ENCODE peak calls at places on chromosomes 16 and 17, in eight cellular contexts. One of them, this sample, is unnamed.

GRCh38 chr17:30165960-30166359 is 49.3 kb downstream of the NSRP1 start:
- DNase-seq in pancreas: no peak
- DNase-seq in tibial nerve: no peak
- DNase-seq in adrenal gland: no peak
- DNase-seq in BE2C: no peak
- DNase-seq in endothelial cell of umbilical vein: no peak
- DNase-seq in HCT116: no peak
- DNase-seq in CD4-positive, CD25-positive, alpha-beta regulatory T cell: no peak
- DNase-seq in this sample: no peak

GRCh38 chr17:50352072-50352692 is 6.3 kb downstream of the XYLT2 start:
- DNase-seq in pancreas: peak; percentile 15
- DNase-seq in tibial nerve: no peak
- DNase-seq in adrenal gland: peak; percentile 85
- DNase-seq in BE2C: peak; percentile 49
- DNase-seq in endothelial cell of umbilical vein: no peak
- DNase-seq in HCT116: no peak
- DNase-seq in CD4-positive, CD25-positive, alpha-beta regulatory T cell: no peak
- DNase-seq in this sample: no peak

GRCh38 chr17:67068999-67069398 is 24.6 kb downstream of the CACNG1 start:
- DNase-seq in pancreas: no peak
- DNase-seq in tibial nerve: no peak
- DNase-seq in adrenal gland: no peak
- DNase-seq in BE2C: no peak
- DNase-seq in endothelial cell of umbilical vein: no peak
- DNase-seq in HCT116: no peak
- DNase-seq in CD4-positive, CD25-positive, alpha-beta regulatory T cell: no peak
- DNase-seq in this sample: peak; percentile 2

GRCh38 chr16:81492307-81492706 is 47.7 kb downstream of the CMIP start:
- DNase-seq in pancreas: no peak
- DNase-seq in tibial nerve: no peak
- DNase-seq in adrenal gland: no peak
- DNase-seq in BE2C: no peak
- DNase-seq in endothelial cell of umbilical vein: peak; percentile 77
- DNase-seq in HCT116: no peak
- DNase-seq in CD4-positive, CD25-positive, alpha-beta regulatory T cell: no peak
- DNase-seq in this sample: no peak

GRCh38 chr16:23949630-23950290 is 114.0 kb downstream of the PRKCB start:
- DNase-seq in pancreas: no peak
- DNase-seq in tibial nerve: no peak
- DNase-seq in adrenal gland: no peak
- DNase-seq in BE2C: no peak
- DNase-seq in endothelial cell of umbilical vein: no peak
- DNase-seq in HCT116: no peak
- DNase-seq in CD4-positive, CD25-positive, alpha-beta regulatory T cell: peak; percentile 22
- DNase-seq in this sample: no peak

GRCh38 chr17:57400648-57401047 is 144.3 kb downstream of the MSI2 start:
- DNase-seq in pancreas: no peak
- DNase-seq in tibial nerve: no peak
- DNase-seq in adrenal gland: no peak
- DNase-seq in BE2C: no peak
- DNase-seq in endothelial cell of umbilical vein: no peak
- DNase-seq in HCT116: no peak
- DNase-seq in CD4-positive, CD25-positive, alpha-beta regulatory T cell: no peak
- DNase-seq in this sample: no peak

GRCh38 chr16:674968-675883 is at the start of gene RHBDL1:
- DNase-seq in pancreas: no peak
- DNase-seq in tibial nerve: no peak
- DNase-seq in adrenal gland: no peak
- DNase-seq in BE2C: peak; percentile 53
- DNase-seq in endothelial cell of umbilical vein: no peak
- DNase-seq in HCT116: no peak
- DNase-seq in CD4-positive, CD25-positive, alpha-beta regulatory T cell: no peak
- DNase-seq in this sample: peak; percentile 32

GRCh38 chr17:63531022-63531965 is 8.1 kb downstream of the KCNH6 start:
- DNase-seq in pancreas: no peak
- DNase-seq in tibial nerve: no peak
- DNase-seq in adrenal gland: no peak
- DNase-seq in BE2C: peak; percentile 72
- DNase-seq in endothelial cell of umbilical vein: no peak
- DNase-seq in HCT116: no peak
- DNase-seq in CD4-positive, CD25-positive, alpha-beta regulatory T cell: no peak
- DNase-seq in this sample: no peak

GRCh38 chr16:81511371-81511770 is 66.8 kb downstream of the CMIP start:
- DNase-seq in pancreas: no peak
- DNase-seq in tibial nerve: no peak
- DNase-seq in adrenal gland: no peak
- DNase-seq in BE2C: no peak
- DNase-seq in endothelial cell of umbilical vein: peak; percentile 89
- DNase-seq in HCT116: peak; percentile 28
- DNase-seq in CD4-positive, CD25-positive, alpha-beta regulatory T cell: no peak
- DNase-seq in this sample: peak; percentile 71

GRCh38 chr16:49594706-49595534 is 221.3 kb downstream of the C16orf78 start:
- DNase-seq in pancreas: no peak
- DNase-seq in tibial nerve: no peak
- DNase-seq in adrenal gland: peak; percentile 49
- DNase-seq in BE2C: peak; percentile 44
- DNase-seq in endothelial cell of umbilical vein: no peak
- DNase-seq in HCT116: no peak
- DNase-seq in CD4-positive, CD25-positive, alpha-beta regulatory T cell: no peak
- DNase-seq in this sample: no peak

GRCh38 chr16:85878875-85879274 is 20.1 kb upstream of the IRF8 start:
- DNase-seq in pancreas: no peak
- DNase-seq in tibial nerve: no peak
- DNase-seq in adrenal gland: no peak
- DNase-seq in BE2C: no peak
- DNase-seq in endothelial cell of umbilical vein: peak; percentile 92
- DNase-seq in HCT116: no peak
- DNase-seq in CD4-positive, CD25-positive, alpha-beta regulatory T cell: no peak
- DNase-seq in this sample: peak; percentile 68

GRCh38 chr17:41547378-41547841 is 19.3 kb upstream of the KRT19 start:
- DNase-seq in pancreas: no peak
- DNase-seq in tibial nerve: no peak
- DNase-seq in adrenal gland: no peak
- DNase-seq in BE2C: peak; percentile 87
- DNase-seq in endothelial cell of umbilical vein: no peak
- DNase-seq in HCT116: peak; percentile 75
- DNase-seq in CD4-positive, CD25-positive, alpha-beta regulatory T cell: no peak
- DNase-seq in this sample: no peak

GRCh38 chr16:50272687-50273381 is 6.5 kb downstream of the ADCY7 start:
- DNase-seq in pancreas: no peak
- DNase-seq in tibial nerve: no peak
- DNase-seq in adrenal gland: no peak
- DNase-seq in BE2C: no peak
- DNase-seq in endothelial cell of umbilical vein: no peak
- DNase-seq in HCT116: no peak
- DNase-seq in CD4-positive, CD25-positive, alpha-beta regulatory T cell: no peak
- DNase-seq in this sample: no peak

GRCh38 chr17:48928876-48929811 is 15.5 kb downstream of the SNF8 start:
- DNase-seq in pancreas: no peak
- DNase-seq in tibial nerve: no peak
- DNase-seq in adrenal gland: no peak
- DNase-seq in BE2C: no peak
- DNase-seq in endothelial cell of umbilical vein: no peak
- DNase-seq in HCT116: no peak
- DNase-seq in CD4-positive, CD25-positive, alpha-beta regulatory T cell: no peak
- DNase-seq in this sample: no peak

GRCh38 chr17:41734139-41734948 is at the start of gene HAP1:
- DNase-seq in pancreas: no peak
- DNase-seq in tibial nerve: no peak
- DNase-seq in adrenal gland: no peak
- DNase-seq in BE2C: peak; percentile 48
- DNase-seq in endothelial cell of umbilical vein: peak; percentile 23
- DNase-seq in HCT116: no peak
- DNase-seq in CD4-positive, CD25-positive, alpha-beta regulatory T cell: no peak
- DNase-seq in this sample: peak; percentile 45

GRCh38 chr17:260031-260791 is 78.8 kb upstream of the DOC2B start:
- DNase-seq in pancreas: peak; percentile 7
- DNase-seq in tibial nerve: no peak
- DNase-seq in adrenal gland: peak; percentile 38
- DNase-seq in BE2C: no peak
- DNase-seq in endothelial cell of umbilical vein: no peak
- DNase-seq in HCT116: no peak
- DNase-seq in CD4-positive, CD25-positive, alpha-beta regulatory T cell: no peak
- DNase-seq in this sample: no peak

GRCh38 chr17:39404542-39405378 is 3.3 kb upstream of the FBXL20 start:
- DNase-seq in pancreas: no peak
- DNase-seq in tibial nerve: no peak
- DNase-seq in adrenal gland: no peak
- DNase-seq in BE2C: no peak
- DNase-seq in endothelial cell of umbilical vein: peak; percentile 24
- DNase-seq in HCT116: no peak
- DNase-seq in CD4-positive, CD25-positive, alpha-beta regulatory T cell: no peak
- DNase-seq in this sample: peak; percentile 81

GRCh38 chr16:23323224-23324030 is 21.3 kb downstream of the SCNN1B start:
- DNase-seq in pancreas: no peak
- DNase-seq in tibial nerve: no peak
- DNase-seq in adrenal gland: no peak
- DNase-seq in BE2C: no peak
- DNase-seq in endothelial cell of umbilical vein: no peak
- DNase-seq in HCT116: no peak
- DNase-seq in CD4-positive, CD25-positive, alpha-beta regulatory T cell: no peak
- DNase-seq in this sample: no peak

GRCh38 chr16:25625620-25626019 is 66.1 kb upstream of the HS3ST4 start:
- DNase-seq in pancreas: no peak
- DNase-seq in tibial nerve: no peak
- DNase-seq in adrenal gland: no peak
- DNase-seq in BE2C: no peak
- DNase-seq in endothelial cell of umbilical vein: no peak
- DNase-seq in HCT116: no peak
- DNase-seq in CD4-positive, CD25-positive, alpha-beta regulatory T cell: no peak
- DNase-seq in this sample: no peak

GRCh38 chr16:72094266-72094610 is 591 bp downstream of the DHX38 start:
- DNase-seq in pancreas: no peak
- DNase-seq in tibial nerve: no peak
- DNase-seq in adrenal gland: no peak
- DNase-seq in BE2C: no peak
- DNase-seq in endothelial cell of umbilical vein: no peak
- DNase-seq in HCT116: no peak
- DNase-seq in CD4-positive, CD25-positive, alpha-beta regulatory T cell: no peak
- DNase-seq in this sample: no peak

GRCh38 chr17:68383443-68384321 is 73.6 kb downstream of the WIPI1 start:
- DNase-seq in pancreas: no peak
- DNase-seq in tibial nerve: peak; percentile 24
- DNase-seq in adrenal gland: peak; percentile 70
- DNase-seq in BE2C: no peak
- DNase-seq in endothelial cell of umbilical vein: peak; percentile 82
- DNase-seq in HCT116: peak; percentile 86
- DNase-seq in CD4-positive, CD25-positive, alpha-beta regulatory T cell: no peak
- DNase-seq in this sample: peak; percentile 78

GRCh38 chr17:2905697-2906595 is 109.7 kb downstream of the RAP1GAP2 start:
- DNase-seq in pancreas: no peak
- DNase-seq in tibial nerve: no peak
- DNase-seq in adrenal gland: no peak
- DNase-seq in BE2C: peak; percentile 53
- DNase-seq in endothelial cell of umbilical vein: no peak
- DNase-seq in HCT116: no peak
- DNase-seq in CD4-positive, CD25-positive, alpha-beta regulatory T cell: no peak
- DNase-seq in this sample: no peak

GRCh38 chr17:50139950-50140885 is 10.3 kb upstream of the SAMD14 start:
- DNase-seq in pancreas: peak; percentile 63
- DNase-seq in tibial nerve: peak; percentile 80
- DNase-seq in adrenal gland: peak; percentile 91
- DNase-seq in BE2C: peak; percentile 89
- DNase-seq in endothelial cell of umbilical vein: peak; percentile 78
- DNase-seq in HCT116: peak; percentile 63
- DNase-seq in CD4-positive, CD25-positive, alpha-beta regulatory T cell: peak; percentile 74
- DNase-seq in this sample: peak; percentile 79

DNA sequence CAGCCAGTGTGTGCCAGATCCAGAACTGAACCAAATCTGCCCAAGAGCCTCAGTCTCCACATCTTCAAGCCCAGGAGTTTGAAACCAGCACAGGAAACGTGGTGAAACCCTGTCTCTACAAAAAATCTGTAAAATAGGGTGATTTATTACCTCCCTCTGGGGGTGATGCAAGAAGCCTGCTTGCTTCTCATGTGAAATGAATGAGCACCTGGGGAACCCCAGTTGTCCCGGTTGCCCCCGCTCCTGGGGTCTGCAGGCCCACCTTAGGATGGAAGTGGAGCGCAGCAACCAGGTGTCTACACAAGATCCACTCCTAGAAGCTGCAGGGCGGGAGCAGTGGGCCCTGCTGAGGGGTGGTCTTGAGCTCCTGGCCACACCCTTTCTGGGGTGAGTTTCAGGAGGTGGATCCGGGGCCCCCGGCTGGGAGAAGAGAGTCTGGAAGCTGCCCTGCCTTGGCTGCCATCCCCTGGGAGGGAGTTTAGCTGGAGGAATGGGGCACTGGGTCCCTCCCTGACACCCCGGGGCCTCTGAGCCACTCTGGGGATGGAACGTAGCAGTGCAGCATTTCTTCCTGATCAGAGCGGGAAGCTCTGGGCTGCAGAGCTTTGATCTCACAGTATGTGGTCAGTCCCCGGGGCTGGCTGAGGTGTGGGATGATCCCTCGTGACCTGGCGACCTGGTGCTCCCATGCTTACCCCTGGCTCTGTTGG is 117.8 kb downstream of the RAB11FIP4 start:
- DNase-seq in pancreas: no peak
- DNase-seq in tibial nerve: no peak
- DNase-seq in adrenal gland: no peak
- DNase-seq in BE2C: no peak
- DNase-seq in endothelial cell of umbilical vein: no peak
- DNase-seq in HCT116: no peak
- DNase-seq in CD4-positive, CD25-positive, alpha-beta regulatory T cell: no peak
- DNase-seq in this sample: no peak
- H3K4me3 ChIP-seq in pancreas: no peak overlapping the region
- H3K4me3 ChIP-seq in tibial nerve: no peak overlapping the region
- H3K4me3 ChIP-seq in adrenal gland: no peak overlapping the region
- H3K4me3 ChIP-seq in BE2C: no peak overlapping the region
- H3K4me3 ChIP-seq in endothelial cell of umbilical vein: no peak overlapping the region
- H3K4me3 ChIP-seq in HCT116: no peak overlapping the region
- H3K4me3 ChIP-seq in CD4-positive, CD25-positive, alpha-beta regulatory T cell: peak overlapping the region; percentile 81
- H3K4me3 ChIP-seq in this sample: no peak overlapping the region

GRCh38 chr17:11559601-11560000 is 38.7 kb upstream of the DNAH9 start:
- DNase-seq in pancreas: no peak
- DNase-seq in tibial nerve: no peak
- DNase-seq in adrenal gland: no peak
- DNase-seq in BE2C: no peak
- DNase-seq in endothelial cell of umbilical vein: no peak
- DNase-seq in HCT116: no peak
- DNase-seq in CD4-positive, CD25-positive, alpha-beta regulatory T cell: no peak
- DNase-seq in this sample: no peak
- H3K9me3 ChIP-seq in pancreas: no peaks in the 10 kb centered on the region
- H3K9me3 ChIP-seq in tibial nerve: no peaks in the 10 kb centered on the region
- H3K9me3 ChIP-seq in adrenal gland: no peaks in the 10 kb centered on the region
- H3K9me3 ChIP-seq in BE2C: no peaks in the 10 kb centered on the region
- H3K9me3 ChIP-seq in endothelial cell of umbilical vein: peaks cover 7% of the 10 kb centered on the region
- H3K9me3 ChIP-seq in HCT116: peaks cover 13% of the 10 kb centered on the region
- H3K9me3 ChIP-seq in CD4-positive, CD25-positive, alpha-beta regulatory T cell: no peaks in the 10 kb centered on the region
- H3K9me3 ChIP-seq in this sample: no peaks in the 10 kb centered on the region

GRCh38 chr16:55479560-55480197 is 681 bp downstream of the MMP2 start:
- DNase-seq in pancreas: no peak
- DNase-seq in tibial nerve: no peak
- DNase-seq in adrenal gland: no peak
- DNase-seq in BE2C: no peak
- DNase-seq in endothelial cell of umbilical vein: peak; percentile 34
- DNase-seq in HCT116: no peak
- DNase-seq in CD4-positive, CD25-positive, alpha-beta regulatory T cell: no peak
- DNase-seq in this sample: peak; percentile 47
- H3K4me1 ChIP-seq in pancreas: no peaks in the 10 kb centered on the region
- H3K4me1 ChIP-seq in tibial nerve: no peaks in the 10 kb centered on the region
- H3K4me1 ChIP-seq in adrenal gland: peaks cover 27% of the 10 kb centered on the region
- H3K4me1 ChIP-seq in BE2C: peaks cover 13% of the 10 kb centered on the region
- H3K4me1 ChIP-seq in endothelial cell of umbilical vein: peaks cover 21% of the 10 kb centered on the region
- H3K4me1 ChIP-seq in HCT116: no peaks in the 10 kb centered on the region
- H3K4me1 ChIP-seq in CD4-positive, CD25-positive, alpha-beta regulatory T cell: no peaks in the 10 kb centered on the region
- H3K4me1 ChIP-seq in this sample: peaks cover 73% of the 10 kb centered on the region

GRCh38 chr17:35147313-35147982 is at the start of gene UNC45B:
- DNase-seq in pancreas: no peak
- DNase-seq in tibial nerve: no peak
- DNase-seq in adrenal gland: no peak
- DNase-seq in BE2C: no peak
- DNase-seq in endothelial cell of umbilical vein: no peak
- DNase-seq in HCT116: no peak
- DNase-seq in CD4-positive, CD25-positive, alpha-beta regulatory T cell: no peak
- DNase-seq in this sample: no peak
- H3K4me3 ChIP-seq in pancreas: no peak within 1 kb of the TSS
- H3K4me3 ChIP-seq in tibial nerve: no peak within 1 kb of the TSS
- H3K4me3 ChIP-seq in adrenal gland: no peak within 1 kb of the TSS
- H3K4me3 ChIP-seq in BE2C: no peak within 1 kb of the TSS
- H3K4me3 ChIP-seq in endothelial cell of umbilical vein: no peak within 1 kb of the TSS
- H3K4me3 ChIP-seq in HCT116: no peak within 1 kb of the TSS
- H3K4me3 ChIP-seq in CD4-positive, CD25-positive, alpha-beta regulatory T cell: no peak within 1 kb of the TSS
- H3K4me3 ChIP-seq in this sample: no peak within 1 kb of the TSS

This sample was measured in adipocyte.